ENCODE peak calls at places on chromosomes 1 and 21, in six cellular contexts. W is T-helper 2 cell, I is astrocyte of the spinal cord, F is heart right ventricle, Z is T47D, G is MM.1S. P is an unnamed sample.

GRCh38 chr1:107669996-107670395 is 295.0 kb downstream of the VAV3 start:
- DNase-seq in W (no peak), I (peak; percentile 50), F (peak; percentile 32), Z (peak; percentile 77), G (no peak), P (no peak)

GRCh38 chr1:206145771-206146290 is 28.6 kb upstream of the AVPR1B start:
- DNase-seq in W (no peak), I (no peak), F (no peak), Z (no peak), G (peak; percentile 3), P (peak; percentile 6)

GRCh38 chr1:167455786-167456446 is 62.4 kb downstream of the CD247 start:
- DNase-seq in W (peak; percentile 42), I (no peak), F (peak; percentile 30), Z (no peak), G (peak; percentile 40), P (no peak)

GRCh38 chr1:73162576-73162975 is 880.2 kb upstream of the NEGR1 start:
- DNase-seq in W (no peak), I (peak; percentile 9), F (no peak), Z (no peak), G (no peak), P (no peak)

GRCh38 chr1:56709269-56709880 is 64.3 kb downstream of the PRKAA2 start:
- DNase-seq in W (no peak), I (peak; percentile 70), F (no peak), Z (peak; percentile 54), G (peak; percentile 53), P (peak; percentile 56)

GRCh38 chr1:244583358-244583757 is 69.6 kb upstream of the DESI2 start:
- DNase-seq in W (no peak), I (no peak), F (no peak), Z (no peak), G (no peak), P (no peak)

GRCh38 chr21:38938343-38938742 is 132.6 kb downstream of the ETS2 start:
- DNase-seq in W (no peak), I (no peak), F (no peak), Z (no peak), G (peak; percentile 33), P (no peak)

GRCh38 chr1:54111624-54112023 is 41.2 kb downstream of the CDCP2 start:
- DNase-seq in W (no peak), I (no peak), F (no peak), Z (no peak), G (no peak), P (no peak)

GRCh38 chr21:15000076-15000475 is 64.7 kb downstream of the NRIP1 start:
- DNase-seq in W (no peak), I (peak; percentile 81), F (no peak), Z (no peak), G (no peak), P (no peak)

P was measured in smooth muscle cell of the brain vasculature.